ENCODE peak calls at places on chromosome 12, in nine cellular contexts. J, W, M, G, U, F, K, V and O are unnamed samples. For H3K4me1, the result is how much of the 10 kb centered on the place peaks cover.

GRCh38 chr12:58750484-58750883 is 169.8 kb downstream of the LRIG3 start:
- DNase-seq in J (peak), W (no peak), M (no peak), G (peak), U (no peak), F (no peak), K (no peak), V (peak), O (no peak)

GRCh38 chr12:11793896-11794295 is 144.4 kb downstream of the ETV6 start:
- DNase-seq in J (peak), W (no peak), M (no peak), G (no peak), U (no peak), F (no peak), K (no peak), V (no peak), O (no peak)

GRCh38 chr12:12803186-12803585 is 10.0 kb upstream of the DDX47 start:
- DNase-seq in J (peak), W (peak), M (peak), G (peak), U (peak), F (peak), K (no peak), V (peak), O (peak)

GRCh38 chr12:124254126-124254525 is 40.8 kb upstream of the RFLNA start:
- DNase-seq in J (no peak), W (no peak), M (no peak), G (no peak), U (no peak), F (no peak), K (no peak), V (no peak), O (no peak)

GRCh38 chr12:66717049-66717448 is 38.2 kb upstream of the GRIP1 start:
- DNase-seq in J (no peak), W (no peak), M (no peak), G (no peak), U (no peak), F (no peak), K (no peak), V (no peak), O (no peak)

GRCh38 chr12:95648990-95649791 is 97.9 kb upstream of the USP44 start:
- DNase-seq in J (peak), W (no peak), M (no peak), G (no peak), U (peak), F (no peak), K (no peak), V (peak), O (peak)

GRCh38 chr12:110023634-110024023 is 24.4 kb downstream of the ANKRD13A start:
- DNase-seq in J (no peak), W (no peak), M (no peak), G (no peak), U (no peak), F (no peak), K (no peak), V (no peak), O (no peak)

GRCh38 chr12:89645434-89645833 is 63.2 kb downstream of the ATP2B1 start:
- DNase-seq in J (no peak), W (no peak), M (no peak), G (no peak), U (no peak), F (no peak), K (no peak), V (no peak), O (no peak)

GRCh38 chr12:15453613-15454012 is 131.3 kb downstream of the PTPRO start:
- DNase-seq in J (no peak), W (no peak), M (no peak), G (no peak), U (no peak), F (no peak), K (no peak), V (no peak), O (no peak)

GRCh38 chr12:85468356-85469157 is 188.5 kb downstream of the ALX1 start:
- DNase-seq in J (peak), W (peak), M (peak), G (peak), U (peak), F (no peak), K (no peak), V (peak), O (peak)

GRCh38 chr12:60100852-60101251 is 505.0 kb downstream of the SLC16A7 start:
- DNase-seq in J (no peak), W (no peak), M (no peak), G (no peak), U (no peak), F (no peak), K (no peak), V (no peak), O (no peak)

GRCh38 chr12:121238086-121238485 is 28.2 kb downstream of the P2RX4 start:
- DNase-seq in J (no peak), W (no peak), M (no peak), G (no peak), U (no peak), F (no peak), K (no peak), V (no peak), O (no peak)

GRCh38 chr12:68480526-68480925 is 130.2 kb upstream of the RAP1B start:
- DNase-seq in J (no peak), W (no peak), M (no peak), G (no peak), U (no peak), F (no peak), K (no peak), V (no peak), O (no peak)

GRCh38 chr12:88985011-88985410 is 367.3 kb downstream of the DUSP6 start:
- DNase-seq in J (no peak), W (no peak), M (no peak), G (no peak), U (no peak), F (no peak), K (no peak), V (no peak), O (no peak)

GRCh38 chr12:49548822-49549648 is 10.2 kb downstream of the KCNH3 start:
- DNase-seq in J (no peak), W (peak), M (peak), G (no peak), U (peak), F (no peak), K (no peak), V (no peak), O (peak)

GRCh38 chr12:1912580-1913376 is 5.7 kb downstream of the CACNA2D4 start:
- DNase-seq in J (no peak), W (peak), M (no peak), G (no peak), U (peak), F (no peak), K (peak), V (no peak), O (no peak)

GRCh38 chr12:130482448-130482847 is 144.8 kb downstream of the PIWIL1 start:
- DNase-seq in J (no peak), W (no peak), M (no peak), G (no peak), U (no peak), F (no peak), K (no peak), V (no peak), O (no peak)

GRCh38 chr12:48017496-48017895 is 13.2 kb upstream of the COL2A1 start:
- DNase-seq in J (no peak), W (no peak), M (no peak), G (no peak), U (no peak), F (no peak), K (no peak), V (no peak), O (no peak)

GRCh38 chr12:63354919-63355318 is 203.9 kb upstream of the AVPR1A start:
- DNase-seq in J (no peak), W (no peak), M (no peak), G (no peak), U (no peak), F (no peak), K (no peak), V (no peak), O (no peak)

GRCh38 chr12:99544457-99544856 is 103.1 kb upstream of the GARIN6 start:
- DNase-seq in J (no peak), W (no peak), M (no peak), G (no peak), U (no peak), F (no peak), K (no peak), V (no peak), O (no peak)

GRCh38 chr12:94636462-94637085 is 13.8 kb downstream of the TMCC3 start:
- DNase-seq in J (no peak), W (no peak), M (no peak), G (peak), U (no peak), F (peak), K (no peak), V (no peak), O (no peak)

GRCh38 chr12:69996276-69996675 is 171.2 kb downstream of the MYRFL start:
- DNase-seq in J (no peak), W (no peak), M (no peak), G (no peak), U (no peak), F (no peak), K (no peak), V (no peak), O (no peak)

GRCh38 chr12:123363385-123363742 is 1.3 kb downstream of the SBNO1 start:
- DNase-seq in J (peak), W (no peak), M (no peak), G (no peak), U (no peak), F (no peak), K (no peak), V (peak), O (no peak)

GRCh38 chr12:111991946-111992345 is 21.0 kb downstream of the TMEM116 start:
- DNase-seq in J (peak), W (no peak), M (no peak), G (no peak), U (no peak), F (no peak), K (no peak), V (no peak), O (no peak)

GRCh38 chr12:65487679-65488078 is 209.2 kb downstream of the MSRB3 start:
- DNase-seq in J (no peak), W (no peak), M (no peak), G (no peak), U (no peak), F (no peak), K (no peak), V (no peak), O (no peak)

GRCh38 chr12:79560165-79560889 is 130.4 kb downstream of the PAWR start:
- DNase-seq in J (no peak), W (no peak), M (no peak), G (no peak), U (no peak), F (no peak), K (no peak), V (no peak), O (no peak)

GRCh38 chr12:52884526-52885293 is 20.2 kb downstream of the KRT8 start:
- DNase-seq in J (peak), W (peak), M (peak), G (peak), U (peak), F (peak), K (peak), V (peak), O (peak)

GRCh38 chr12:110073049-110073831 is 24.9 kb upstream of the C12orf76 start:
- DNase-seq in J (no peak), W (no peak), M (peak), G (no peak), U (peak), F (no peak), K (peak), V (no peak), O (no peak)

GRCh38 chr12:69686731-69687130 is 12.4 kb downstream of the BEST3 start:
- DNase-seq in J (no peak), W (no peak), M (no peak), G (no peak), U (peak), F (no peak), K (no peak), V (no peak), O (no peak)

GRCh38 chr12:104508752-104509446 is 52.2 kb downstream of the CHST11 start:
- DNase-seq in J (no peak), W (no peak), M (no peak), G (no peak), U (no peak), F (no peak), K (no peak), V (no peak), O (no peak)

GRCh38 chr12:110846615-110847566 is at the start of gene CCDC63:
- DNase-seq in J (no peak), W (peak), M (peak), G (peak), U (peak), F (peak), K (peak), V (peak), O (peak)

GRCh38 chr12:12336049-12336411 is 14.0 kb downstream of the MANSC1 start:
- DNase-seq in J (no peak), W (peak), M (no peak), G (no peak), U (peak), F (no peak), K (no peak), V (no peak), O (no peak)

GRCh38 chr12:107359382-107359781 is 266.0 kb upstream of the CRY1 start:
- DNase-seq in J (peak), W (no peak), M (no peak), G (no peak), U (no peak), F (no peak), K (no peak), V (no peak), O (no peak)

GRCh38 chr12:90855534-90855933 is 99.4 kb downstream of the CCER1 start:
- DNase-seq in J (no peak), W (no peak), M (no peak), G (no peak), U (no peak), F (no peak), K (no peak), V (no peak), O (no peak)

GRCh38 chr12:25065035-25065434 is 116.1 kb upstream of the BCAT1 start:
- DNase-seq in J (no peak), W (no peak), M (no peak), G (no peak), U (no peak), F (no peak), K (no peak), V (no peak), O (no peak)

GRCh38 chr12:47813491-47814196 is 6.1 kb downstream of the HDAC7 start:
- DNase-seq in J (no peak), W (no peak), M (no peak), G (no peak), U (peak), F (no peak), K (no peak), V (peak), O (no peak)

GRCh38 chr12:28032811-28033537 is 60.4 kb upstream of the PTHLH start:
- DNase-seq in J (peak), W (no peak), M (no peak), G (no peak), U (no peak), F (no peak), K (no peak), V (no peak), O (no peak)

GRCh38 chr12:85765443-85765842 is 70.8 kb downstream of the RASSF9 start:
- DNase-seq in J (no peak), W (no peak), M (no peak), G (no peak), U (no peak), F (no peak), K (no peak), V (peak), O (no peak)

GRCh38 chr12:65313704-65314317 is 35.3 kb downstream of the MSRB3 start:
- DNase-seq in J (peak), W (no peak), M (no peak), G (no peak), U (peak), F (no peak), K (no peak), V (no peak), O (no peak)

GRCh38 chr12:116916122-116916521 is 5.4 kb downstream of the FBXW8 start:
- DNase-seq in J (peak), W (no peak), M (no peak), G (no peak), U (no peak), F (no peak), K (no peak), V (no peak), O (no peak)

GRCh38 chr12:116910645-116911449 is at the start of gene FBXW8:
- DNase-seq in J (peak), W (peak), M (peak), G (peak), U (peak), F (peak), K (peak), V (peak), O (peak)

GRCh38 chr12:116906285-116906684 is 4.5 kb upstream of the FBXW8 start:
- DNase-seq in J (no peak), W (no peak), M (no peak), G (no peak), U (no peak), F (no peak), K (no peak), V (no peak), O (no peak)

GRCh38 chr12:116915326-116915725 is 4.6 kb downstream of the FBXW8 start:
- DNase-seq in J (no peak), W (no peak), M (no peak), G (no peak), U (no peak), F (no peak), K (no peak), V (no peak), O (no peak)

DNA sequence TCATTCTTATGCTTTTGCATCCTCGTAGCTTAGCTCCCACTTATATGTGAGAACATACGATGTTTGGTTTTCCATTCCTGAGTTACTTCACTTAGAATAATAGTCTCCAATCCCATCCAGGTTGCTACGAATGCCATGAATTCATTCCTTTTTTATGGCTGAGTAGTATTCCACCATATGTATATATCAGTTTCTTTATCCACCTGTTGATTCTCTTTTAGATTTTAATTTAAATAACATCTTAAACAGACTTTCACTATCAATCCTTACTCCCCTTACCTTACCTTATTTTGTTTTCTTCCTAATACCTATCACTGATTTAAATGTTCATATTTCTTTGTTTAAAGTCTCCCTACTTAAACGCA is 488 bp upstream of the FBXW8 start:
- DNase-seq in J (no peak), W (no peak), M (no peak), G (no peak), U (no peak), F (no peak), K (no peak), V (no peak), O (no peak)
- TF ChIP-seq POLR2A in J (no peak), W (no peak), M (no peak), G (no peak), U (no peak), F (no peak), K (no peak), V (no peak), O (no peak)

GRCh38 chr12:55743967-55744931 is 1.3 kb downstream of the GDF11 start:
- DNase-seq in J (no peak), W (no peak), M (no peak), G (no peak), U (peak), F (no peak), K (no peak), V (no peak), O (no peak)

GRCh38 chr12:55746913-55747231 is 4.0 kb downstream of the GDF11 start:
- DNase-seq in J (no peak), W (no peak), M (no peak), G (no peak), U (no peak), F (no peak), K (no peak), V (no peak), O (no peak)

GRCh38 chr12:55746147-55746912 is 3.4 kb downstream of the GDF11 start:
- DNase-seq in J (no peak), W (no peak), M (no peak), G (no peak), U (no peak), F (no peak), K (no peak), V (no peak), O (no peak)

GRCh38 chr12:55743131-55743921 is 404 bp downstream of the GDF11 start:
- DNase-seq in J (peak), W (peak), M (peak), G (no peak), U (peak), F (peak), K (peak), V (peak), O (peak)

GRCh38 chr12:55745361-55746146 is 2.6 kb downstream of the GDF11 start:
- DNase-seq in J (no peak), W (no peak), M (peak), G (no peak), U (no peak), F (no peak), K (no peak), V (no peak), O (no peak)
- H3K4me3 ChIP-seq in J (peak), W (no peak), M (no peak), G (no peak), U (no peak), F (peak), K (no peak), V (no peak), O (no peak)

GRCh38 chr12:31585895-31586294 is 5.0 kb downstream of the DENND5B start:
- DNase-seq in J (no peak), W (no peak), M (no peak), G (no peak), U (no peak), F (no peak), K (no peak), V (no peak), O (no peak)
- H3K4me1 ChIP-seq in J (under half), W (under half), M (under half), G (under half), U (under half), F (under half), K (under half), V (half or more), O (under half)

GRCh38 chr12:108839890-108840230 is 17.5 kb downstream of the SSH1 start:
- DNase-seq in J (no peak), W (no peak), M (no peak), G (no peak), U (no peak), F (no peak), K (peak), V (no peak), O (no peak)

GRCh38 chr12:108837239-108837638 is 20.1 kb downstream of the SSH1 start:
- DNase-seq in J (no peak), W (no peak), M (no peak), G (no peak), U (no peak), F (no peak), K (no peak), V (no peak), O (no peak)

GRCh38 chr12:108837680-108838079 is 19.7 kb downstream of the SSH1 start:
- DNase-seq in J (no peak), W (no peak), M (no peak), G (no peak), U (no peak), F (no peak), K (no peak), V (no peak), O (no peak)

GRCh38 chr12:108839011-108839889 is 18.1 kb downstream of the SSH1 start:
- DNase-seq in J (peak), W (no peak), M (peak), G (peak), U (peak), F (peak), K (peak), V (no peak), O (peak)

DNA sequence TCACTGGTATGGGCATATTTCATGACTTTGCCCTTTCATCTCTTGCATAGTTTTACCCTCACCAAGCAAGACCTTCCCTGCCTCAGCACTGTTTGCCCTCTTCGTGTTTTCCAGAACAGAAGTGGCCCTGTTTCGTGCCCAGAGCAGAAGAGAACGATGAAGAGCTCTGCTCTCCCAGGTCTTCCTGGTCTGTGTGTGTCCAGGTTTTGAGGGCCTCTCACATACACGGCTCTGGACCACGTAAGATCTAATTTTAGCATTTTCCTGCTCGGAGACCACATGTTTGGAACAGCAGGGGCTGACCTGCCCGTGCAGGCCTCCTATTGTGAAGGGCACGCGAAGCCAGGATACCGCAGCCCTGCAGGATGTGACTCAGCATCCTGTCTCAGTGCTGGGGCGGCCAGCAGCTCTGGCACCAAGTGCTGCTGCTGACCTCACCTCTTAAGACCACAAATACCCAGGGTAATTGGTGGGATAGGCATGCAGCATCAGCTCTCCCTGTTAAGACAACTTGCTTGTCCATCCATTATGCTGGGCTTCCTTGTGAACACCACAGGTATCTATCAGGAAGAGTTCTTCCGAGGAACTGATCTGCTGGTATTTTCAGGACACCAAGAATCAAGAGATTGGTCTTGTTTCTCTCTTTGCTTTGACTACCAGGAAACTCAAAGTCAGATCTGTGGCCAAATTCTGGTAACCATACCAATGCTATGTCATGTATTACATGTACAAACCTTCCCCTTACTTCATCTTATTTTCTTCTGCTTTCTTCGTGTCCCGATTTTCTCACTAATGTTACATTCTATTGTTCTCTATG is 19.0 kb downstream of the SSH1 start:
- DNase-seq in J (peak), W (peak), M (peak), G (peak), U (peak), F (peak), K (peak), V (peak), O (peak)
- TF ChIP-seq POLR2A in J (peak), W (no peak), M (no peak), G (peak), U (peak), F (peak), K (no peak), V (no peak), O (peak)

GRCh38 chr12:77946541-77947021 is 115.9 kb downstream of the NAV3 start:
- DNase-seq in J (peak), W (no peak), M (no peak), G (no peak), U (no peak), F (no peak), K (no peak), V (no peak), O (no peak)
- H3K4me3 ChIP-seq in J (peak), W (no peak), M (no peak), G (no peak), U (no peak), F (no peak), K (no peak), V (no peak), O (no peak)